ENCODE peak calls at places on chromosomes 2 and 18, in four cellular contexts. One of them, this sample, is unnamed.

GRCh38 chr2:144424559-144425240 is 95.2 kb downstream of the ZEB2 start:
- DNase-seq in lung: no peak
- DNase-seq in fibroblast of mammary gland: no peak
- DNase-seq in ovary: no peak
- DNase-seq in this sample: no peak

GRCh38 chr2:77484026-77484425 is 38.1 kb downstream of the LRRTM4 start:
- DNase-seq in lung: no peak
- DNase-seq in fibroblast of mammary gland: no peak
- DNase-seq in ovary: no peak
- DNase-seq in this sample: no peak

GRCh38 chr2:215529271-215529670 is 93.4 kb upstream of the FN1 start:
- DNase-seq in lung: no peak
- DNase-seq in fibroblast of mammary gland: peak
- DNase-seq in ovary: no peak
- DNase-seq in this sample: no peak

GRCh38 chr2:46503686-46504085 is 24.3 kb downstream of the TMEM247 start:
- DNase-seq in lung: no peak
- DNase-seq in fibroblast of mammary gland: no peak
- DNase-seq in ovary: no peak
- DNase-seq in this sample: no peak

GRCh38 chr2:163265562-163265961 is 427.0 kb upstream of the KCNH7 start:
- DNase-seq in lung: no peak
- DNase-seq in fibroblast of mammary gland: no peak
- DNase-seq in ovary: no peak
- DNase-seq in this sample: no peak

GRCh38 chr2:15546297-15547098 is 14.6 kb downstream of the NBAS start:
- DNase-seq in lung: no peak
- DNase-seq in fibroblast of mammary gland: no peak
- DNase-seq in ovary: no peak
- DNase-seq in this sample: no peak

GRCh38 chr2:155867564-155867963 is 465.0 kb downstream of the NR4A2 start:
- DNase-seq in lung: no peak
- DNase-seq in fibroblast of mammary gland: no peak
- DNase-seq in ovary: no peak
- DNase-seq in this sample: no peak

GRCh38 chr18:54947115-54947514 is 12.1 kb downstream of the CCDC68 start:
- DNase-seq in lung: no peak
- DNase-seq in fibroblast of mammary gland: no peak
- DNase-seq in ovary: peak
- DNase-seq in this sample: no peak

GRCh38 chr2:237459741-237460174 is 27.3 kb upstream of the MLPH start:
- DNase-seq in lung: no peak
- DNase-seq in fibroblast of mammary gland: peak
- DNase-seq in ovary: no peak
- DNase-seq in this sample: no peak

GRCh38 chr18:7370812-7371211 is 139.9 kb downstream of the LRRC30 start:
- DNase-seq in lung: peak
- DNase-seq in fibroblast of mammary gland: no peak
- DNase-seq in ovary: peak
- DNase-seq in this sample: no peak

GRCh38 chr2:53098323-53099073 is 669.1 kb upstream of the CHAC2 start:
- DNase-seq in lung: no peak
- DNase-seq in fibroblast of mammary gland: no peak
- DNase-seq in ovary: no peak
- DNase-seq in this sample: no peak

GRCh38 chr2:174916270-174916930 is 88.8 kb downstream of the CHN1 start:
- DNase-seq in lung: no peak
- DNase-seq in fibroblast of mammary gland: no peak
- DNase-seq in ovary: no peak
- DNase-seq in this sample: no peak

GRCh38 chr2:176449852-176450251 is 180.6 kb downstream of the MTX2 start:
- DNase-seq in lung: no peak
- DNase-seq in fibroblast of mammary gland: no peak
- DNase-seq in ovary: no peak
- DNase-seq in this sample: no peak

GRCh38 chr2:210286123-210286680 is 28.8 kb downstream of the MYL1 start:
- DNase-seq in lung: no peak
- DNase-seq in fibroblast of mammary gland: no peak
- DNase-seq in ovary: no peak
- DNase-seq in this sample: no peak

GRCh38 chr2:56227811-56228210 is 44.0 kb downstream of the CCDC85A start:
- DNase-seq in lung: no peak
- DNase-seq in fibroblast of mammary gland: peak
- DNase-seq in ovary: no peak
- DNase-seq in this sample: no peak

GRCh38 chr18:46917808-46918600 is 602 bp downstream of the KATNAL2 start:
- DNase-seq in lung: peak
- DNase-seq in fibroblast of mammary gland: peak
- DNase-seq in ovary: peak
- DNase-seq in this sample: peak

GRCh38 chr18:75475228-75475627 is 47.7 kb upstream of the SMIM21 start:
- DNase-seq in lung: no peak
- DNase-seq in fibroblast of mammary gland: peak
- DNase-seq in ovary: no peak
- DNase-seq in this sample: no peak

GRCh38 chr2:169946092-169946491 is 118.8 kb downstream of the UBR3 start:
- DNase-seq in lung: no peak
- DNase-seq in fibroblast of mammary gland: no peak
- DNase-seq in ovary: no peak
- DNase-seq in this sample: no peak

GRCh38 chr2:240921319-240922233 is 15.4 kb downstream of the CROCC2 start:
- DNase-seq in lung: no peak
- DNase-seq in fibroblast of mammary gland: peak
- DNase-seq in ovary: peak
- DNase-seq in this sample: peak

GRCh38 chr2:102510791-102511575 is 38.0 kb downstream of the SLC9A4 start:
- DNase-seq in lung: no peak
- DNase-seq in fibroblast of mammary gland: no peak
- DNase-seq in ovary: no peak
- DNase-seq in this sample: no peak

GRCh38 chr2:8543065-8543411 is 138.8 kb upstream of the ID2 start:
- DNase-seq in lung: no peak
- DNase-seq in fibroblast of mammary gland: no peak
- DNase-seq in ovary: no peak
- DNase-seq in this sample: peak

GRCh38 chr2:121810959-121811853 is 55.8 kb downstream of the TSN start:
- DNase-seq in lung: peak
- DNase-seq in fibroblast of mammary gland: peak
- DNase-seq in ovary: peak
- DNase-seq in this sample: peak

GRCh38 chr2:96536445-96537065 is at the start of gene ARID5A:
- DNase-seq in lung: peak
- DNase-seq in fibroblast of mammary gland: peak
- DNase-seq in ovary: peak
- DNase-seq in this sample: peak
- TF ChIP-seq CTCF in lung: no peak
- TF ChIP-seq CTCF in fibroblast of mammary gland: no peak
- TF ChIP-seq CTCF in ovary: peak
- TF ChIP-seq CTCF in this sample: no peak

GRCh38 chr2:224360801-224361251 is 41.1 kb downstream of the FAM124B start:
- DNase-seq in lung: no peak
- DNase-seq in fibroblast of mammary gland: no peak
- DNase-seq in ovary: no peak
- DNase-seq in this sample: no peak

GRCh38 chr2:224362094-224362493 is 39.8 kb downstream of the FAM124B start:
- DNase-seq in lung: no peak
- DNase-seq in fibroblast of mammary gland: no peak
- DNase-seq in ovary: no peak
- DNase-seq in this sample: no peak

GRCh38 chr2:224366269-224366668 is 35.6 kb downstream of the FAM124B start:
- DNase-seq in lung: no peak
- DNase-seq in fibroblast of mammary gland: peak
- DNase-seq in ovary: no peak
- DNase-seq in this sample: no peak

GRCh38 chr2:224359569-224359968 is 42.3 kb downstream of the FAM124B start:
- DNase-seq in lung: no peak
- DNase-seq in fibroblast of mammary gland: no peak
- DNase-seq in ovary: no peak
- DNase-seq in this sample: no peak

DNA sequence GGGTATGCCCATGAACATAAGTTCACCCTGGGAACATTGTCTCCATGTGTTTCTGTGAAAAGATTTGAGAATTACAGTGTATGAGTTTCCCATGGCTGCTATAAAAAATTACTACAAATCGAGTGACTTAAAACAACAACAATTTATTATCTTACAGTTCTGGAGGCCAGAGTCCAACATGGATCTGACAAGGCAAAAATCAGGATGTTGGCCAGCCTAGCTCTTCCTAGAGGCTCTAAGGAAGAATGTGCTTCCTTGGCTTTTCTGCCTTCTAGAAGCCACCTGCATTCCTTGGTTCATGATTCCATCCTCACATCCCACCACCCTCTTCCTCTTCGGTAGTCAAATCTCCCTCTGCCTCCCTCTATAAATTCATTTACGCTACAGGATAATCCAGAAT is 38.6 kb downstream of the FAM124B start:
- DNase-seq in lung: no peak
- DNase-seq in fibroblast of mammary gland: no peak
- DNase-seq in ovary: no peak
- DNase-seq in this sample: no peak
- TF ChIP-seq CTCF in lung: no peak
- TF ChIP-seq CTCF in fibroblast of mammary gland: peak
- TF ChIP-seq CTCF in ovary: no peak
- TF ChIP-seq CTCF in this sample: no peak

GRCh38 chr2:84257871-84258270 is 201.2 kb downstream of the SUCLG1 start:
- DNase-seq in lung: no peak
- DNase-seq in fibroblast of mammary gland: no peak
- DNase-seq in ovary: no peak
- DNase-seq in this sample: no peak
- TF ChIP-seq CTCF in lung: no peak
- TF ChIP-seq CTCF in fibroblast of mammary gland: no peak
- TF ChIP-seq CTCF in ovary: no peak
- TF ChIP-seq CTCF in this sample: no peak

GRCh38 chr2:128306081-128306930 is 12.4 kb downstream of the HS6ST1 start:
- DNase-seq in lung: peak
- DNase-seq in fibroblast of mammary gland: peak
- DNase-seq in ovary: peak
- DNase-seq in this sample: peak
- TF ChIP-seq CTCF in lung: no peak
- TF ChIP-seq CTCF in fibroblast of mammary gland: peak
- TF ChIP-seq CTCF in ovary: peak
- TF ChIP-seq CTCF in this sample: no peak

This sample was measured in mesothelial cell of epicardium.